ENCODE peak calls at places on chromosome 18, in four cellular contexts. F is HepG2, M is K562, E is HCT116. J is an unnamed sample.

GRCh38 chr18:5628512-5629255 is 84.9 kb upstream of the EPB41L3 start:
- DNase-seq in F (no peak), M (no peak), E (no peak), J (no peak)

GRCh38 chr18:36580874-36581750 is 247.7 kb downstream of the TPGS2 start:
- DNase-seq in E (no peak), F (no peak), M (no peak), J (no peak)

GRCh38 chr18:12657048-12657848 is 659 bp downstream of the SPIRE1 start:
- DNase-seq in M (peak), E (no peak), F (no peak), J (no peak)

GRCh38 chr18:50009772-50010171 is 185.2 kb downstream of the MYO5B start:
- DNase-seq in M (peak), E (peak), F (peak), J (peak)

GRCh38 chr18:7417742-7418141 is 149.4 kb upstream of the PTPRM start:
- DNase-seq in M (no peak), F (no peak), E (no peak), J (no peak)

GRCh38 chr18:54223568-54224241 is 764 bp downstream of the MBD2 start:
- DNase-seq in M (peak), E (peak), F (no peak), J (peak)

GRCh38 chr18:23881778-23882177 is 132.8 kb upstream of the TTC39C start:
- DNase-seq in F (no peak), M (no peak), E (no peak), J (no peak)

GRCh38 chr18:34866310-34866709 is 156.2 kb downstream of the DTNA start:
- DNase-seq in F (no peak), E (no peak), M (no peak), J (no peak)

GRCh38 chr18:29181151-29181901 is 1004.4 kb upstream of the CDH2 start:
- DNase-seq in M (no peak), F (no peak), E (no peak), J (no peak)

GRCh38 chr18:51867767-51868166 is 472.2 kb upstream of the DCC start:
- DNase-seq in M (no peak), E (no peak), F (no peak), J (no peak)

GRCh38 chr18:45642238-45642637 is 27.0 kb downstream of the SLC14A2 start:
- DNase-seq in M (no peak), E (no peak), F (no peak), J (no peak)

GRCh38 chr18:65352183-65352582 is 398.6 kb upstream of the CDH7 start:
- DNase-seq in F (no peak), M (no peak), E (no peak), J (no peak)

GRCh38 chr18:67672719-67673118 is 156.2 kb upstream of the DSEL start:
- DNase-seq in E (no peak), F (no peak), M (no peak), J (no peak)

GRCh38 chr18:70623106-70623505 is 334.3 kb downstream of the SOCS6 start:
- DNase-seq in E (no peak), M (no peak), F (no peak), J (no peak)

GRCh38 chr18:6777509-6777908 is 48.0 kb downstream of the ARHGAP28 start:
- DNase-seq in F (no peak), M (no peak), E (no peak), J (no peak)

GRCh38 chr18:75322206-75322605 is 105.3 kb downstream of the SMIM21 start:
- DNase-seq in F (no peak), M (no peak), E (no peak), J (no peak)

GRCh38 chr18:43662657-43663056 is 385.4 kb upstream of the SYT4 start:
- DNase-seq in F (no peak), E (no peak), M (no peak), J (no peak)

GRCh38 chr18:40037386-40037785 is 1917.6 kb upstream of the PIK3C3 start:
- DNase-seq in E (no peak), M (no peak), F (no peak), J (no peak)

DNA sequence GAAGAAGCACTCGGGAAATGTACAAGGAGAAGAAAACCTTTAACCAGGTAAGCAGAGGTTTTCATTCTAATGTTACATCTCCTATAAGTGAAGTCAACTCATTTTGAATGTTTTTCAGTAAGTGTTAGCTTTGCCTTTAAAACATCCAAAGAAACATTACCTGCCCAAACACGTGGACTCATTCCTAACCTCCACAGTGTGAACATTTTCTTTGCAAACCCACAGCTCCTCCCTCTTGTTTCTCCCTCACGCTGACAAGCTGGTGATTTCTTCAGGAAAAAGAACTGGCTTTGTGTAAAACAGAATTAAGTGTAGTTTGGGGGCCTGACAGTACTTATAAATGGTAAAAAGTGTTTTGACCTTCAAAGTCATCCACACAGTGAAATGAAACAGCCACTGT is 72.5 kb downstream of the MTCL1 start:
- DNase-seq in M (no peak), F (no peak), E (no peak), J (no peak)
- TF ChIP-seq FOSL1 in M (no peak), F (no peak), E (no peak), J (no peak)

GRCh38 chr18:76764296-76764901 is 58.0 kb upstream of the ZNF236 start:
- DNase-seq in F (no peak), M (no peak), E (no peak), J (no peak)
- TF ChIP-seq FOSL1 in F (no peak), M (no peak), E (no peak), J (no peak)

GRCh38 chr18:47944972-47945843 is 14.7 kb upstream of the SMAD2 start:
- DNase-seq in M (no peak), F (peak), E (no peak), J (no peak)
- TF ChIP-seq FOSL1 in M (peak), F (no peak), E (no peak), J (no peak)

DNA sequence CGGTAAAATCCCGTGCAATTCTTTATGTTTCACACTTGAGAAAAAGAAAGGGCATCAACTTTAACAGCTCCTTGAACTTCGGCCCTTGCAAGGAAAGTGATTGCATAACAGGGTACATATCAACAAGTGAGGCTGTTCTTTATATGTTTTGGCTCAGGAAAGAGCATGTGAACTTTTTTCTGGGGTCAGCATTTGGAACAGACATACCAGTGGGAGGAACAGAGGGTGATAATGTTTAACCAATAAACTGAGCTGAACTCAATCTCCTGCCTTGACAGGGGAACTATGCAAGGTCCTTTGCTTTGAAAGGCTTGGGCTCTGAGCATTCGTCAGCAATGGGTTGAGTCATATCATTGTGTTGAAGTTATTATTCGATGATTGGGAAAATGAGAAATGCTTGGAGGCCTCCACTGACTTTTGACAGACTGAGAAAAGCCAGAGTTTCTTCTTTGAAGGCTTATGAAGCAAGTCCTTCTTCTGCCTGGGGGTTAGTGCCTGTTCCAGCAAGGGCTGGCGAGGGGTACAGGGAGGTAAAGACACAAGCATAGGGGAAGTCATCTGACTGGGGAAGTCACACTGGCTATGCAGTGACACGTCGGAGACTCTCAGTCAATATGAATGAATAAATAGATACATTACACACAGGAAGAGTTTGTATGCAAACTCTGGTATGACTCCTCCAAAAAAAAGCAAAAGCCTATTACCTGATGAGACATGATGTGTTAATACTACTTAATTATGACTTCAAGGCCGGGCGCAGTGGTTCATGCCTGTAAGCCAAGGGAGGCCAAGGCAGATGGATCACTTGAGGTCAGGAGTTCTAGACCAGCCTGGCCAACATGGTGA is 57.2 kb downstream of the CYB5A start:
- DNase-seq in M (no peak), E (no peak), F (peak), J (no peak)
- TF ChIP-seq FOSL1 in M (no peak), E (no peak), F (peak), J (no peak)

GRCh38 chr18:79826966-79827365 is 29.2 kb downstream of the KCNG2 start:
- DNase-seq in M (no peak), F (no peak), E (no peak), J (peak)
- TF ChIP-seq FOSL1 in M (no peak), F (no peak), E (no peak), J (no peak)

DNA sequence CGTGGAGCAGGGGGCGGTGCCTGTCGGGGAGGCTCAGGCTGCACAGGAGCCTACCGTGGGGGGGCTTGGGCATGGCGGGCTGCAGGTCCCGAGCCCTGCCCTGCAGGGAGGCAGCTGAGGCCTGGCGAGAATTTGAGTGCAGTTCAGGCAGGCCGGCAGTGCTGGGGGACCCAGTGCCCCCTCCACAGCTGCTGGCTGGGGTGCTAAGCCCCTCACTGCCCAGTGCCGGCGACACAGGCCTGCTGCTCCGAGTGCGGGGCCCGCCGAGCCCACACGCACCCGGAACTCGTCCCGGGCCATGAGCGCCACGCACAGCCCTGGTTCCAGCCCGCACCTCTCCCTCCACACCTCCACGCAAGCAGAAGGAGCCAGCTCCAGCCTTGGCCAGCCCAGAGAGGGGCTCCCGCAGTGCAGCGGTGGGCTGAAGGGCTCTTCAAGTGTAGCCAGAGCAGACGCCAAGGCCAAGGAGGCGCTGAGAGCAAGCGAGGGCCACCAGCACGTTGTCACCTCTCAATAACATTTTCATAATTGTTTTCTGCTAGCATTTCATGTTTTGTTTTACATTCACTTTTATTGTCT is 1378.9 kb upstream of the CELF4 start:
- DNase-seq in E (no peak), M (no peak), F (no peak), J (no peak)
- TF ChIP-seq FOSL1 in E (no peak), M (no peak), F (no peak), J (no peak)